ENCODE peak calls at places on chromosomes 1 and 21, in five cellular contexts. L, F, N, W and H are unnamed samples.

GRCh38 chr1:8097077-8097799 is 71.1 kb upstream of the ERRFI1 start:
- DNase-seq in N (peak; percentile 44), L (peak; percentile 55), F (peak; percentile 99), W (peak; percentile 98), H (no peak)

GRCh38 chr1:159933347-159933746 is 8.0 kb upstream of the TAGLN2 start:
- DNase-seq in W (no peak), L (no peak), N (no peak), F (no peak), H (no peak)

GRCh38 chr1:47416319-47417128 is 439 bp downstream of the FOXE3 start:
- DNase-seq in F (no peak), L (no peak), W (no peak), N (no peak), H (no peak)

GRCh38 chr1:33130297-33130696 is 49.3 kb downstream of the AZIN2 start:
- DNase-seq in N (no peak), L (peak; percentile 43), F (peak; percentile 47), W (peak; percentile 77), H (no peak)

GRCh38 chr1:108627256-108627655 is 33.6 kb downstream of the HENMT1 start:
- DNase-seq in W (no peak), F (no peak), N (no peak), L (no peak), H (no peak)

GRCh38 chr1:243471754-243472725 is 216.2 kb downstream of the SDCCAG8 start:
- DNase-seq in L (peak; percentile 26), N (no peak), W (peak; percentile 42), F (peak; percentile 68), H (no peak)

GRCh38 chr1:22296701-22297591 is 154.0 kb upstream of the WNT4 start:
- DNase-seq in N (no peak), F (no peak), W (no peak), L (no peak), H (no peak)

GRCh38 chr1:218815076-218815475 is 358.6 kb upstream of the LYPLAL1 start:
- DNase-seq in W (no peak), L (no peak), N (no peak), F (no peak), H (no peak)

GRCh38 chr1:160813215-160813614 is 17.2 kb downstream of the LY9 start:
- DNase-seq in W (peak; percentile 14), N (no peak), L (no peak), F (peak; percentile 6), H (no peak)

GRCh38 chr1:17170571-17170970 is 34.4 kb upstream of the PADI1 start:
- DNase-seq in N (no peak), W (peak; percentile 65), F (peak; percentile 85), L (no peak), H (no peak)

GRCh38 chr1:40760984-40761383 is 22.6 kb upstream of the KCNQ4 start:
- DNase-seq in F (peak; percentile 40), L (no peak), W (no peak), N (no peak), H (no peak)

GRCh38 chr1:234734412-234734835 is 124.4 kb upstream of the IRF2BP2 start:
- DNase-seq in F (no peak), N (no peak), L (no peak), W (no peak), H (no peak)

GRCh38 chr1:186845581-186846210 is 16.9 kb downstream of the PLA2G4A start:
- DNase-seq in L (no peak), F (peak; percentile 50), N (no peak), W (no peak), H (no peak)

GRCh38 chr1:209641216-209642181 is 10.7 kb downstream of the LAMB3 start:
- DNase-seq in L (no peak), F (peak; percentile 25), N (no peak), W (no peak), H (peak; percentile 77)

GRCh38 chr1:41493117-41493536 is 8.6 kb upstream of the EDN2 start:
- DNase-seq in F (peak; percentile 94), L (no peak), W (peak; percentile 95), N (no peak), H (no peak)

GRCh38 chr21:42925114-42925907 is at the start of gene ERVH48-1:
- DNase-seq in L (no peak), N (no peak), F (no peak), W (no peak), H (no peak)

GRCh38 chr1:184843732-184844495 is 89.3 kb upstream of the EDEM3 start:
- DNase-seq in F (no peak), N (no peak), L (peak; percentile 38), W (no peak), H (no peak)